ENCODE peak calls at places on chromosome 1, in seven cellular contexts. K is stimulated activated CD4-positive, alpha-beta T cell treated with anti-CD3 and anti-CD28 coated beads, Interleukin-12 subunit alpha, Interleukin-12 subunit beta, amount 100 ng/mL, for 48 hours; S is stimulated activated effector memory CD8-positive, alpha-beta T cell treated with anti-CD3 and anti-CD28 coated beads, Interleukin-12 subunit alpha, Interleukin-12 subunit beta, amount 100 ng/mL, for 72 hours; E is stimulated activated naive CD4-positive, alpha-beta T cell; J is epithelial cell of esophagus; C is T-helper 2 cell; Z is RKO. U is an unnamed sample.

GRCh38 chr1:47205918-47206317 is 16.1 kb upstream of the PDZK1IP1 start:
- DNase-seq in C (no peak), J (no peak), K (no peak), Z (no peak), S (no peak), E (no peak), U (no peak)

GRCh38 chr1:73587080-73587479 is 610.9 kb downstream of the LRRIQ3 start:
- DNase-seq in C (no peak), E (no peak), J (no peak), K (no peak), Z (no peak), S (no peak), U (no peak)

GRCh38 chr1:10682449-10683365 is 113.7 kb downstream of the CASZ1 start:
- DNase-seq in S (no peak), C (no peak), Z (no peak), J (no peak), E (no peak), K (no peak), U (no peak)

GRCh38 chr1:174077755-174078490 is 55.8 kb upstream of the RC3H1 start:
- DNase-seq in S (no peak), Z (no peak), K (no peak), C (no peak), E (no peak), J (no peak), U (no peak)

GRCh38 chr1:43783671-43784205 is 76.4 kb downstream of the ST3GAL3 start:
- DNase-seq in E (no peak), K (no peak), Z (no peak), J (peak; percentile 92), C (no peak), S (no peak), U (no peak)

GRCh38 chr1:29876902-29877301 is 640.6 kb downstream of the PTPRU start:
- DNase-seq in J (no peak), E (no peak), S (no peak), C (no peak), Z (peak; percentile 21), K (no peak), U (peak; percentile 17)

GRCh38 chr1:156104065-156104810 is 10.3 kb upstream of the LMNA start:
- DNase-seq in C (peak; percentile 48), K (no peak), S (no peak), E (peak; percentile 27), Z (no peak), J (peak; percentile 95), U (peak; percentile 92)

GRCh38 chr1:233253231-233254038 is 42.1 kb downstream of the PCNX2 start:
- DNase-seq in E (no peak), J (no peak), S (no peak), K (no peak), Z (no peak), C (no peak), U (no peak)

GRCh38 chr1:203281851-203282661 is 23.3 kb upstream of the BTG2 start:
- DNase-seq in K (no peak), Z (no peak), J (no peak), E (no peak), S (no peak), C (no peak), U (no peak)

GRCh38 chr1:54857066-54857660 is 29.8 kb downstream of the DHCR24 start:
- DNase-seq in Z (no peak), S (no peak), C (no peak), J (no peak), E (no peak), K (no peak), U (no peak)

GRCh38 chr1:9482816-9483572 is 56.3 kb upstream of the SLC25A33 start:
- DNase-seq in J (no peak), E (no peak), S (no peak), K (no peak), C (no peak), Z (no peak), U (no peak)

GRCh38 chr1:45929257-45929687 is 125.9 kb downstream of the MAST2 start:
- DNase-seq in Z (peak; percentile 38), C (no peak), K (no peak), J (peak; percentile 7), E (no peak), S (no peak), U (no peak)

GRCh38 chr1:38455829-38456563 is 403.6 kb downstream of the RRAGC start:
- DNase-seq in Z (no peak), J (no peak), S (no peak), C (no peak), E (no peak), K (no peak), U (no peak)

GRCh38 chr1:198411240-198411639 is 129.2 kb downstream of the ATP6V1G3 start:
- DNase-seq in S (no peak), Z (no peak), C (no peak), E (no peak), J (no peak), K (no peak), U (no peak)

GRCh38 chr1:153505576-153505975 is 30.2 kb downstream of the S100A6 start:
- DNase-seq in E (no peak), Z (no peak), J (no peak), K (no peak), S (no peak), C (no peak), U (no peak)

GRCh38 chr1:101388904-101389546 is 152.2 kb downstream of the S1PR1 start:
- DNase-seq in E (no peak), J (no peak), K (no peak), C (no peak), S (no peak), Z (peak; percentile 13), U (no peak)

GRCh38 chr1:199948587-199949280 is 78.8 kb upstream of the NR5A2 start:
- DNase-seq in Z (no peak), J (peak; percentile 90), S (no peak), K (no peak), C (no peak), E (no peak), U (peak; percentile 68)

GRCh38 chr1:33724348-33724747 is 139.5 kb upstream of the HMGB4 start:
- DNase-seq in E (no peak), J (no peak), Z (no peak), K (no peak), C (no peak), S (no peak), U (no peak)

GRCh38 chr1:43425045-43425444 is 28.7 kb downstream of the HYI start:
- DNase-seq in J (no peak), C (no peak), Z (no peak), K (no peak), S (no peak), E (no peak), U (no peak)

GRCh38 chr1:245133995-245134715 is 20.6 kb upstream of the KIF26B start:
- DNase-seq in C (no peak), K (no peak), J (no peak), S (no peak), E (no peak), Z (no peak), U (no peak)

GRCh38 chr1:236282159-236282716 is 480 bp upstream of the ERO1B start:
- DNase-seq in J (peak; percentile 33), K (peak; percentile 31), E (no peak), C (no peak), S (no peak), Z (peak; percentile 22), U (no peak)

GRCh38 chr1:10960954-10961833 is 51.3 kb upstream of the TARDBP start:
- DNase-seq in J (peak; percentile 70), K (peak; percentile 77), E (peak; percentile 70), S (peak; percentile 77), C (peak; percentile 43), Z (peak; percentile 70), U (peak; percentile 98)

GRCh38 chr1:248818505-248819374 is 7.0 kb downstream of the SH3BP5L start:
- DNase-seq in J (no peak), E (no peak), C (no peak), S (no peak), Z (no peak), K (no peak), U (no peak)

GRCh38 chr1:116177861-116178260 is 66.7 kb downstream of the MAB21L3 start:
- DNase-seq in J (no peak), K (no peak), C (no peak), S (no peak), Z (no peak), E (no peak), U (no peak)

GRCh38 chr1:171948491-171948890 is 107.2 kb downstream of the DNM3 start:
- DNase-seq in S (no peak), Z (no peak), J (peak; percentile 29), K (no peak), C (no peak), E (no peak), U (no peak)

GRCh38 chr1:70546726-70547125 is 135.7 kb downstream of the CTH start:
- DNase-seq in J (no peak), E (no peak), S (no peak), K (no peak), Z (no peak), C (no peak), U (no peak)

GRCh38 chr1:107073493-107073892 is 17.0 kb downstream of the PRMT6 start:
- DNase-seq in J (no peak), Z (no peak), E (no peak), K (no peak), C (no peak), S (no peak), U (no peak)

GRCh38 chr1:155424091-155424490 is 103.4 kb downstream of the RUSC1 start:
- DNase-seq in S (no peak), E (no peak), K (no peak), Z (no peak), J (no peak), C (no peak), U (no peak)

GRCh38 chr1:55378582-55378981 is 163.4 kb upstream of the USP24 start:
- DNase-seq in K (no peak), S (no peak), Z (peak; percentile 12), J (peak; percentile 54), C (no peak), E (no peak), U (no peak)

GRCh38 chr1:59156526-59157196 is 140.2 kb upstream of the FGGY start:
- DNase-seq in C (no peak), E (no peak), J (no peak), Z (no peak), S (no peak), K (no peak), U (no peak)

GRCh38 chr1:234893725-234894630 is 234.7 kb downstream of the TOMM20 start:
- DNase-seq in J (peak; percentile 83), E (no peak), Z (peak; percentile 63), C (no peak), K (peak; percentile 33), S (peak; percentile 28), U (peak; percentile 67)

GRCh38 chr1:17347769-17348592 is 24.0 kb upstream of the PADI6 start:
- DNase-seq in K (no peak), J (peak; percentile 94), C (no peak), Z (peak; percentile 72), E (no peak), S (no peak), U (no peak)

GRCh38 chr1:89405275-89405929 is 41.5 kb downstream of the GBP6 start:
- DNase-seq in S (no peak), C (no peak), Z (no peak), J (peak; percentile 11), E (no peak), K (no peak), U (no peak)

GRCh38 chr1:29125237-29125641 is 1.5 kb upstream of the TMEM200B start:
- DNase-seq in K (no peak), Z (no peak), J (no peak), E (no peak), C (no peak), S (no peak), U (no peak)

GRCh38 chr1:190478193-190479007 is 736 bp upstream of the BRINP3 start:
- DNase-seq in S (no peak), Z (no peak), J (peak; percentile 65), C (no peak), K (no peak), E (no peak), U (peak; percentile 12)